ENCODE peak calls at places on chromosomes 13 and 19, in nine cellular contexts. X, W, R, M, C, P, B, E and K are unnamed samples.

GRCh38 chr19:55358493-55358892 is 4.0 kb upstream of the COX6B2 start:
- DNase-seq in X (no peak), W (no peak), R (no peak), M (no peak), C (no peak), P (no peak), B (no peak), E (no peak), K (no peak)

GRCh38 chr19:40908981-40909380 is 26.9 kb upstream of the CYP2A7 start:
- DNase-seq in X (peak), W (no peak), R (no peak), M (no peak), C (no peak), P (no peak), B (no peak), E (no peak), K (no peak)

GRCh38 chr19:49581007-49581508 is at the start of gene PRRG2:
- DNase-seq in X (no peak), W (peak), R (no peak), M (no peak), C (no peak), P (no peak), B (no peak), E (no peak), K (no peak)

GRCh38 chr19:15701757-15702589 is 25.9 kb upstream of the OR10H2 start:
- DNase-seq in X (no peak), W (no peak), R (no peak), M (no peak), C (no peak), P (no peak), B (peak), E (no peak), K (no peak)

GRCh38 chr13:42119875-42120274 is 71.4 kb downstream of the DGKH start:
- DNase-seq in X (no peak), W (no peak), R (no peak), M (no peak), C (no peak), P (no peak), B (no peak), E (peak), K (no peak)

GRCh38 chr13:20719783-20720182 is 16.3 kb downstream of the IL17D start:
- DNase-seq in X (no peak), W (no peak), R (no peak), M (no peak), C (no peak), P (no peak), B (no peak), E (no peak), K (no peak)

GRCh38 chr13:45949161-45949560 is 97.6 kb upstream of the SIAH3 start:
- DNase-seq in X (no peak), W (no peak), R (no peak), M (no peak), C (no peak), P (no peak), B (no peak), E (no peak), K (no peak)

GRCh38 chr13:31440132-31440531 is 240.4 kb downstream of the B3GLCT start:
- DNase-seq in X (no peak), W (no peak), R (no peak), M (no peak), C (no peak), P (no peak), B (no peak), E (no peak), K (no peak)

GRCh38 chr13:91046715-91047327 is 300.7 kb upstream of the MIR17HG start:
- DNase-seq in X (no peak), W (no peak), R (no peak), M (no peak), C (no peak), P (no peak), B (no peak), E (no peak), K (no peak)

GRCh38 chr13:110137677-110138008 is 169.3 kb downstream of the COL4A1 start:
- DNase-seq in X (no peak), W (no peak), R (no peak), M (peak), C (no peak), P (no peak), B (peak), E (peak), K (peak)

GRCh38 chr19:47444388-47444821 is 25.1 kb upstream of the MEIS3 start:
- DNase-seq in X (no peak), W (no peak), R (no peak), M (peak), C (no peak), P (no peak), B (no peak), E (no peak), K (no peak)

GRCh38 chr19:48962029-48962848 is 2.9 kb upstream of the FTL start:
- DNase-seq in X (no peak), W (peak), R (no peak), M (peak), C (no peak), P (peak), B (no peak), E (no peak), K (peak)